ENCODE peak calls at places on chromosome 11, in nine cellular contexts. G is lower leg skin, F is A549, D is heart left ventricle, Q is NB4, N is sigmoid colon, Y is Peyer's patch, X is spleen, P is gastrocnemius medialis. I is an unnamed sample.

GRCh38 chr11:99418927-99419707 is 398.4 kb downstream of the CNTN5 start:
- DNase-seq in Y (no peak), G (no peak), D (no peak), P (no peak), N (no peak), Q (no peak), X (no peak), F (no peak), I (no peak)

GRCh38 chr11:78704811-78705210 is 130.1 kb upstream of the NARS2 start:
- DNase-seq in Q (no peak), G (no peak), D (no peak), F (no peak), X (no peak), P (no peak), N (no peak), Y (no peak), I (no peak)

GRCh38 chr11:43396617-43397016 is 37.9 kb downstream of the TTC17 start:
- DNase-seq in X (no peak), P (no peak), Q (no peak), G (no peak), F (no peak), N (no peak), Y (no peak), D (no peak), I (no peak)

GRCh38 chr11:96124155-96124554 is 200.2 kb upstream of the MTMR2 start:
- DNase-seq in X (no peak), D (no peak), G (no peak), N (no peak), Q (peak; percentile 35), Y (no peak), P (no peak), F (no peak), I (no peak)

GRCh38 chr11:40292636-40293585 is 1166.5 kb downstream of the LRRC4C start:
- DNase-seq in F (no peak), D (peak; percentile 26), Q (no peak), N (peak; percentile 69), Y (no peak), X (no peak), P (no peak), G (no peak), I (no peak)

GRCh38 chr11:125593113-125593761 is 585 bp downstream of the STT3A start:
- DNase-seq in P (peak; percentile 5), Y (no peak), D (no peak), G (no peak), X (no peak), N (no peak), Q (no peak), F (peak; percentile 42), I (peak; percentile 11)

GRCh38 chr11:69035150-69035958 is 13.4 kb upstream of the TPCN2 start:
- DNase-seq in N (peak; percentile 74), F (no peak), Y (no peak), P (no peak), X (no peak), G (no peak), Q (peak; percentile 39), D (no peak), I (no peak)

GRCh38 chr11:6979365-6979764 is 40.8 kb downstream of the ZNF214 start:
- DNase-seq in G (no peak), F (no peak), D (no peak), Y (no peak), X (no peak), N (no peak), Q (no peak), P (no peak), I (no peak)

GRCh38 chr11:7175007-7175406 is 76.7 kb upstream of the SYT9 start:
- DNase-seq in F (no peak), D (no peak), Y (no peak), X (no peak), G (no peak), P (no peak), Q (no peak), N (no peak), I (no peak)

DNA sequence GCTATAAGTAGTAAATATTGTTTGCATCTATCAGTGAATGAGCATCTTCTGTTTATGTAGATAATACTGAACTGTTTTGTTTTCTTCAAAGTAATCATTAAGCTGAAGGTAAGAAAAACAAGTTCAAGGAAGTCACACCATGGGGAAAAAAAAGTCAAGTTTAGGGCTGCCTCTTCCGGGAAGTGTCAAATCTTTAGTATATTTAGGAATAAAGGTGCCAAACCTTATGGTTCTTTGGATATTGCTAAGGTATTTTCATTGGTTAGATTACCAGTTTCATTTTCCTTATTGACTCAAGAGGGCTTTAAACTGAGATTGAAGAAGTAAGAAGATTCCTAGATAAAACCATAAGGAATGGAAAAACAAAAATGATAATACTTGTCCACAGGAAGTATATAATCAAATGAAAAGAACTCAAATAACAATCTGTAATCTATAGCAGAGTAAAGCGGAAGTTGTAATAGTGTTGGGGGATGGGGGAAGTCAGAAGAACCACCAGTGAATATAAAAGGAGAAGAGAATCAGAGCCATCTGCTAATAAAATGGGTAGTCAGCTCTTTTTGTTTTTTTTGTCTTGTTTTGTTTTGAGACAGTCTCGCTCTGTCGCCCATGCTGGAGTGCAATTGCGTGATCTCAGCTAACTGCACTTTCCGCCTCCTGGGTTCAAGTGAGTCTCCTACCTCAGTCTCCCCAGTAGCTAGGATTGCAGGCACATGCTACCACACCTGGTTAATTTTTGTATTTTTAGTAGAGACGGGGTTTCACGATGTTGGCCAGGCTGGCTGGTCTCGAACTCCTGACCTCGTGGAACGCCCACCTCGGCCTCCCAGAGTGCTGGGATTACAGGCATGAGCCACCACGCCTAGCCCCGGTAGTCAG is 2.3 kb downstream of the ATM start:
- DNase-seq in X (peak; percentile 80), D (no peak), G (no peak), N (no peak), F (no peak), Y (no peak), P (no peak), Q (peak; percentile 54), I (no peak)
- TF ChIP-seq POLR2A in X (no peak), D (no peak), G (no peak), N (no peak), F (no peak), Y (no peak), P (no peak), Q (no peak), I (no peak)

DNA sequence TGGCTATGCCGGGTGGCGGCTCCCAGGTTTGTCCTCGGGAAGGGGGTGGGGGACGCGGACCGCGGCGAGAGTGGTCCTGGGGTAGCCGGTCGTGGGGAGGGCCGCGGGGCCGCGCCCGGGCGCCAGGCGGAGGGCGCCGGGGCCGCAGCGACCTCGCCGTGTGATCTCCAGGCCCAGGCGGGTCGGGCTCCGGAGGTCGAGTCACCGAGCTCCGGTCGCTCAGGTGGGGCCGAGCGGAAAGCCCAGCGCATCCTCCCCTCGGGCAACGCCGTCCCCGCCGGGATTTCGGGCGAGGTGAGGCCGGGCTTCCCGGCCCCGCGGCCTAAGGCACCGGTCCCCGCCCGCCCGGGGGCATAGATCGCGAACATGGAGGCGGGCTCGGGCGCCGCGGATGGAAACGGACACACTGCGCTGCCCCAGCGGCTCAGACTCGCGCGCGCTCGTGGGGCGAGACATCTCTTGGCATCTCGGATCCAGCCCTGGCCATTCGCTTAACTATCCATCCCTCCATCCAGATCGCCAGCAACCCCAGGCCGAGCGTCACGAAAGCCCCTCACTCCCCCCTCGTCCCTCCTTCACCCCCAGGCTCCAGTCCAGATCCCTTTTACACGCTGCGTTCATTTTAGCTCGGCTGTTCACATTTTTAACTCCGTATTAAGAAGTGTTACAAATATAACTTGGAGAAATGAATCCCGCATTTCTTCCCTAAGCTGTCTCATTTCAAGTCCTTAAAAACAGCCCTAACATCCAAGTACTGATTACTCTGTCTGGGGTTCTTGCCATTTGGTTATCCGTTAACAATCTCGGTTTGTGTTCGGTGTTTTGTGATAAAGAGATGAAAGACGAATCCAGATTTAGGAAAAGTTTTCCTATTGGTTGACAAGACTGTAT is 460 bp downstream of the ZC3H12C start:
- DNase-seq in D (peak; percentile 67), F (peak; percentile 59), P (peak; percentile 31), N (peak; percentile 81), Q (peak; percentile 24), G (peak; percentile 37), X (peak; percentile 85), Y (peak; percentile 78), I (peak; percentile 43)
- TF ChIP-seq POLR2A in D (no peak), F (no peak), P (no peak), N (no peak), Q (no peak), G (no peak), X (no peak), Y (peak; percentile 30), I (no peak)

GRCh38 chr11:65868076-65868667 is 4.4 kb downstream of the EFEMP2 start:
- DNase-seq in X (peak; percentile 78), F (no peak), P (no peak), Y (no peak), Q (peak; percentile 65), D (no peak), N (peak; percentile 70), G (no peak), I (no peak)

GRCh38 chr11:65865550-65866172 is 5.4 kb downstream of the MUS81 start:
- DNase-seq in D (no peak), G (no peak), Y (no peak), Q (no peak), P (no peak), X (no peak), N (no peak), F (no peak), I (no peak)

GRCh38 chr11:65867284-65868071 is 5.1 kb downstream of the EFEMP2 start:
- DNase-seq in F (no peak), X (peak; percentile 72), Y (no peak), N (no peak), Q (peak; percentile 82), G (no peak), P (no peak), D (no peak), I (no peak)

GRCh38 chr11:65864758-65865471 is 4.7 kb downstream of the MUS81 start:
- DNase-seq in Y (no peak), X (peak; percentile 74), Q (no peak), D (no peak), G (no peak), F (no peak), P (no peak), N (no peak), I (no peak)

DNA sequence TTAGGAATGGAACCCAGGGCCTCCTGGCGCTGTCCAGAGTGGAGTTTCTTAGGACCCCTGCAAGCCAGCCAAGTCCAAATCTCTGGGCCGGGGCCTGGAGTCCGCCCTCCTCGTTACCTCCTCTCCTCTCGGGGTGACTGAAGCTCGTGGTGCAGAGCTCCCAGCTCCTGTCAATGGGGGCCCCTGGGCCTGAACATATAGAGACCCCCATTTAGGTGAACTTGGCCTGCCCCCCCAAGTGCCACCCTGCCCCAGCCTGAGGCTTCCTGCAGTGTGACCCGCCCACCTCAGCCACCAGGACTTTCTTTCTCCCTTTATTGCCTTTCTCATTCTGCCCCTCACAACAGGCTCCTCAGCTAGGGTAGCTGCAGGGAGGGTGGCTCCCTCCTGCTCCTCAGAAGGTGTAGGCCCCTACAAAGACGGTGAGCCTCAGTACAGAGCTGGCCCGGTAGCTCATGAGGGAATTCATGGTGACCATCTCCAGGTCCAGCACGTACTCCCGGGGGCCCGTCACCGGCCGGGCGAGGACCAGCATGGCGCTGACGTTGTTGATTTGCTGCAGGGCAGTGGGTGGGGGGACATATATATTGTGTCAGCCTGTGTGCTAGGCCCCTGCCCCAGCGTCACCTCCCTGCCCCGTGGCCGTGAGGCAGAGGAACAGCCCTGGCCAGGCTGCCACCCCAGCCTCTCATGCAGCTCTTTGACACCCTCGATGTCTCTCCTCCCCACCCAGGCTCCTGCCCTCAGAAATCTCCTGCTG is 5.9 kb downstream of the EFEMP2 start:
- DNase-seq in G (no peak), Y (peak; percentile 48), N (peak; percentile 67), Q (no peak), D (no peak), P (no peak), F (no peak), X (peak; percentile 75), I (no peak)
- TF ChIP-seq POLR2A in G (no peak), Y (no peak), N (no peak), Q (no peak), D (no peak), P (no peak), F (no peak), X (no peak), I (no peak)

GRCh38 chr11:72842644-72843330 is 28.6 kb downstream of the ATG16L2 start:
- DNase-seq in D (no peak), Y (no peak), N (no peak), F (no peak), P (no peak), Q (no peak), G (no peak), X (no peak), I (no peak)
- TF ChIP-seq POLR2A in D (no peak), Y (no peak), N (no peak), F (no peak), P (no peak), Q (no peak), G (no peak), X (no peak), I (no peak)

I was measured in prostate gland.